ENCODE peak calls at places on chromosomes 5 and 9, in seven cellular contexts. D, Y, V, M, L, H and I are unnamed samples.

GRCh38 chr9:31542384-31543055 is 841.9 kb upstream of the ACO1 start:
- DNase-seq in V (no peak), H (no peak), Y (no peak), D (no peak), L (peak), M (peak), I (peak)

GRCh38 chr5:60356716-60357115 is 343.2 kb downstream of the DEPDC1B start:
- DNase-seq in V (no peak), D (no peak), L (no peak), Y (no peak), H (no peak), M (no peak), I (no peak)

GRCh38 chr5:153425914-153426313 is 64.6 kb upstream of the GRIA1 start:
- DNase-seq in M (no peak), L (no peak), Y (no peak), H (no peak), D (no peak), V (no peak), I (no peak)

GRCh38 chr5:178839319-178839704 is 20.4 kb upstream of the ZNF354B start:
- DNase-seq in L (no peak), Y (no peak), H (peak), D (peak), M (no peak), V (no peak), I (no peak)

GRCh38 chr5:168851902-168852321 is 272.7 kb upstream of the PANK3 start:
- DNase-seq in M (no peak), Y (no peak), H (no peak), V (no peak), D (no peak), L (peak), I (peak)

GRCh38 chr9:109321727-109322126 is 868 bp upstream of the EPB41L4B start:
- DNase-seq in L (no peak), Y (no peak), V (no peak), H (no peak), M (no peak), D (no peak), I (no peak)

GRCh38 chr5:139636207-139636792 is 11.8 kb upstream of the CXXC5 start:
- DNase-seq in Y (no peak), M (no peak), V (no peak), H (no peak), L (no peak), D (peak), I (no peak)

GRCh38 chr9:106799146-106799545 is 63.8 kb upstream of the ZNF462 start:
- DNase-seq in V (no peak), L (peak), Y (peak), M (peak), H (no peak), D (no peak), I (peak)

GRCh38 chr5:135324897-135325650 is 74.0 kb downstream of the MACROH2A1 start:
- DNase-seq in H (no peak), Y (no peak), V (no peak), M (no peak), L (no peak), D (no peak), I (no peak)

GRCh38 chr9:129362287-129363098 is 184.4 kb upstream of the IER5L start:
- DNase-seq in H (no peak), D (no peak), V (no peak), Y (no peak), M (no peak), L (no peak), I (no peak)

GRCh38 chr5:111386832-111387162 is 125.5 kb downstream of the STARD4 start:
- DNase-seq in V (no peak), D (no peak), H (no peak), Y (no peak), M (no peak), L (no peak), I (no peak)

GRCh38 chr9:16154570-16155078 is 601.8 kb downstream of the CCDC171 start:
- DNase-seq in H (peak), L (peak), V (no peak), Y (no peak), D (no peak), M (no peak), I (no peak)

GRCh38 chr5:24819841-24820240 is 175.1 kb upstream of the CDH10 start:
- DNase-seq in Y (no peak), M (no peak), D (no peak), H (no peak), L (peak), V (no peak), I (no peak)

GRCh38 chr5:52725065-52725746 is 62.5 kb upstream of the ITGA1 start:
- DNase-seq in H (no peak), D (no peak), V (no peak), M (no peak), L (peak), Y (no peak), I (no peak)

GRCh38 chr9:38067892-38068615 is 973 bp downstream of the SHB start:
- DNase-seq in M (no peak), D (peak), H (peak), V (no peak), Y (no peak), L (no peak), I (no peak)

GRCh38 chr9:87270241-87271234 is 227.1 kb upstream of the DAPK1 start:
- DNase-seq in M (no peak), H (no peak), L (peak), V (peak), D (no peak), Y (no peak), I (peak)

GRCh38 chr5:136730426-136730825 is 365.1 kb upstream of the TRPC7 start:
- DNase-seq in Y (no peak), M (no peak), L (peak), V (no peak), D (no peak), H (no peak), I (no peak)

GRCh38 chr5:78811121-78811832 is 162.7 kb upstream of the LHFPL2 start:
- DNase-seq in D (no peak), V (no peak), L (no peak), M (no peak), H (no peak), Y (no peak), I (no peak)

GRCh38 chr9:22105005-22105722 is 96.1 kb upstream of the CDKN2B start:
- DNase-seq in H (no peak), L (no peak), M (no peak), D (no peak), Y (no peak), V (no peak), I (no peak)

GRCh38 chr9:121650220-121651013 is 1.0 kb upstream of the DAB2IP start:
- DNase-seq in V (peak), M (no peak), H (peak), L (peak), D (peak), Y (peak), I (peak)

GRCh38 chr5:149125386-149125891 is 15.9 kb upstream of the ABLIM3 start:
- DNase-seq in H (peak), D (no peak), M (no peak), L (peak), Y (no peak), V (no peak), I (no peak)

GRCh38 chr9:37002413-37003217 is 31.5 kb downstream of the PAX5 start:
- DNase-seq in V (no peak), H (no peak), Y (no peak), D (peak), L (no peak), M (no peak), I (no peak)

GRCh38 chr9:36997414-36997813 is 36.7 kb downstream of the PAX5 start:
- DNase-seq in Y (no peak), D (no peak), H (no peak), L (peak), V (no peak), M (no peak), I (no peak)

GRCh38 chr9:37002036-37002412 is 32.0 kb downstream of the PAX5 start:
- DNase-seq in V (no peak), D (no peak), L (no peak), M (no peak), H (no peak), Y (no peak), I (no peak)

GRCh38 chr9:37001461-37001860 is 32.6 kb downstream of the PAX5 start:
- DNase-seq in D (no peak), Y (no peak), V (no peak), M (no peak), H (no peak), L (no peak), I (no peak)

DNA sequence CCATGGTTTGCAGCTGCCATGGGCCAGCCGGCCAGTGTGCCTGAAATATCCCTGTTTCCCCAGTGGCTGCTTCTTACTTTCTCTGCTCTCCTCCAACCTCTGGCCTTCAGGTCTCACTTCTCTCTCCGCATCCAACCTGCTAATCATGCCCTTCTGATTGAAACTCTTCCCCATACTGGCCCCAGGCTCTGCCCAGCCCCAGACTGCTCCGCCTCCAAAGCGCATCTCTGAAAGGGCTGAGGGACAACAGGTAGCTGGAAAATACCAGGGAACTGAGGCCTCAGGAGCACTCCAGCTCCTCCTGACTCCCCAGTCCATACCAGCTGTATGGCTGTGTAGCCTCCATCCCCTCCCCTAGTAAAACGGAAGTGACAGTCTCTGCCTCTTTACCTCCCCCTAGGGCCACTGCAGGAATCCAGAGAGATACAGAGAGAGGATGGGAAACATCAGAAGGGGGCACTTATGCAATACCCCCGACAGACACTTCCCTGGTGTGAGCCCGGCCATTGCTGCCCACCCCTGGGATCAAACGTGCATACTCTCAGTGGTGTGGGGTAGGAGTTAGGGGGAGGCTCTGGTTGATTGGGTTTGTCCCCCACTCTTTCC is 34.2 kb downstream of the PAX5 start:
- DNase-seq in Y (no peak), D (no peak), M (no peak), H (no peak), L (no peak), V (no peak), I (no peak)
- TF ChIP-seq CTCF in Y (no peak), D (peak), M (no peak), H (no peak), L (no peak), V (no peak), I (no peak)

GRCh38 chr9:137757139-137757538 is 120.4 kb upstream of the CACNA1B start:
- DNase-seq in V (no peak), Y (no peak), L (no peak), D (no peak), M (no peak), H (peak), I (no peak)

GRCh38 chr9:137759117-137759516 is 118.5 kb upstream of the CACNA1B start:
- DNase-seq in H (no peak), Y (no peak), V (no peak), L (no peak), M (no peak), D (no peak), I (no peak)

GRCh38 chr9:137758067-137758466 is 119.5 kb upstream of the CACNA1B start:
- DNase-seq in Y (no peak), D (no peak), M (no peak), H (no peak), V (no peak), L (no peak), I (no peak)

GRCh38 chr9:137756045-137756744 is 121.4 kb upstream of the CACNA1B start:
- DNase-seq in M (no peak), H (no peak), Y (no peak), V (no peak), D (no peak), L (no peak), I (no peak)

GRCh38 chr9:137757613-137758029 is 120.0 kb upstream of the CACNA1B start:
- DNase-seq in L (peak), M (no peak), Y (peak), H (no peak), D (no peak), V (no peak), I (no peak)
- H3K4me3 ChIP-seq in L (no peak), M (no peak), Y (no peak), H (no peak), D (no peak), V (no peak), I (no peak)

DNA sequence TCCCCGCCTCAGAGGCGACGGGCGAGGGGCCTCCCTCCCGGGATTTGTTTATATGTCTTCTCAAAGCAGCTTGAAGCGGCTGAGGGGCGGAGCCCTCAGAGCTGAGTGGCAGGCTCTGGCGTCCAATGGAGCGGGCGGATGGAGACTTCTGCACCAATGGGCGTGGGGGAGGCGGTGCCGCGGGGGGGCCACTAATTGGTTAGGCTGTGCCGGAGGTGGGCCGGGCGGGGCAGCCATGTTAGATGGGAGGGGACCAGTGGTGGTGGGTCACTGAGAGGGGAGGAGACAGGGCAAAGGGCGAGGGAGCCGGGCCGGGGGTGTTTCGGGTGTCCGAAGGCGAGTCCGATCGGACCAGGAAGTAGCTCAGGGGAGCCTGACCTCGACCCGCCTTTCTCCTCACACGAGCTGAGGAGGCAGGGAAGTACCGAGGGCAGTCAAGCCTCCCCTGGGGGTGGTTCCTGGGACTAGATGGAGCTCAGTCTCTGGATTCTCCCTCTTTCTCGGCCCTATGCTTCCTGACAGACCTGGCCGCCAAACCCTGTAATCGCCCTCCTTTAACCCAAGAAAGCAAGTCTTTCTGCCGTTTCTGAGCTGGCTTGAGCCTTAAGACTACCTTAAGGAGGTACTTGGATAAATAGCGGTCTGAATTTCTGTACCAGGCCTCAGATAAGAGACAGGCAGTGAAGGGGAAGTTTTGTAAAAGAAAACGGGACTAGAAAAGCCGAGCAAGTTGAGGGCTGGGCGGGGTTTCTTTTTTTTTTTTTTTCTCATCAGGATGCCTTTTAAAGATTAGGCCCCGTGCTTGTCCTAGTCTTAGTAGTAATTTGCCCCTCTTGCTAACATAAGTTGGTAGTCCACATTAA is 1.1 kb downstream of the CREBRF start:
- DNase-seq in M (peak), D (peak), Y (peak), L (peak), V (peak), H (peak), I (peak)
- TF ChIP-seq CTCF in M (no peak), D (no peak), Y (peak), L (no peak), V (no peak), H (no peak), I (peak)

GRCh38 chr5:58891072-58891970 is 308.4 kb downstream of the RAB3C start:
- DNase-seq in M (peak), Y (peak), D (no peak), L (peak), H (peak), V (peak), I (peak)
- H3K4me3 ChIP-seq in M (peak), Y (peak), D (no peak), L (no peak), H (no peak), V (no peak), I (peak)

GRCh38 chr5:1642621-1643061 is 118.9 kb upstream of the LPCAT1 start:
- DNase-seq in D (peak), V (no peak), H (no peak), Y (no peak), M (no peak), L (no peak), I (no peak)

GRCh38 chr5:1643651-1644392 is 120.1 kb upstream of the LPCAT1 start:
- DNase-seq in H (no peak), Y (no peak), V (no peak), L (no peak), D (peak), M (no peak), I (no peak)

GRCh38 chr5:1642221-1642620 is 118.5 kb upstream of the LPCAT1 start:
- DNase-seq in D (peak), Y (no peak), H (no peak), V (no peak), L (no peak), M (no peak), I (no peak)

GRCh38 chr5:1647580-1647979 is 123.8 kb upstream of the LPCAT1 start:
- DNase-seq in V (no peak), H (no peak), M (no peak), D (peak), L (no peak), Y (no peak), I (no peak)

DNA sequence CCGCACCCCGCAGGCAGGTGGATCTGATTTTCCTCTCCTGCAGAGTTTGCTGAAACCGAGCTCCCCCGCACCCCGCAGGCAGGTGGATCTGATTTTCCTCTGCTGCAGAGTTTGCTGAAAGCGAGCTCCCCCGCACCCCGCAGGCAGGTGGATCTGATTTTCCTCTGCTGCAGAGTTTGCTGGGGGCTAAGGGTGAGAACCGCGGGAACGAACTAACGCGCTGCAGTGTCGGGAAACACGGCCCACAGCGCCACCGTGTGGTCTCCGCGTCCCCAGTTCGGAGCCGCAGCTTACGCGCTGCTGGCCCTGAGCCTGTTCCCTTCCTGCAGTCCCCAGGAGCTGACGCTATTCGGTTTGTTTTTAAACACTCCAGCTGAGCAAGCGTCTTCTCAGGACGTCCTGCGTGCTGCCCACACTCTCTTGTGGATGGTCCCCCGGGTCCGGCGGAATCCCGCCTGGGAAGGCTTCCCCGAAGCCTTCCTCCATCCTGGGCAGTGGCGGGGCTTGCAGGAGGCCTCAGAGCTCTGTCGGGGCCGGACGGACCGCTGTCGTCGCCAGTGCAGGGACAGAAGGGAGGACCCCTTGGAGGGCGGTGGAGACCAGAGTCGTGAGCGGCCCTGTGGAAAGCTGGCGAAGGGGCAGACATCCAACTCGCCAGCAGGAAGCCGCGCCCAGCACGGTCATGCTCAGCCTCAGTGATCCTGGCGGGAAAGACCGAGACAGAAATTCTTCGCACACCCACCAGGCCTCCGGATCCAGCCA is 121.2 kb upstream of the LPCAT1 start:
- DNase-seq in H (peak), L (peak), M (peak), D (peak), V (peak), Y (peak), I (peak)
- TF ChIP-seq CTCF in H (peak), L (peak), M (peak), D (peak), V (peak), Y (peak), I (peak)

GRCh38 chr5:42924226-42924625 is 112.5 kb upstream of the SELENOP start:
- DNase-seq in M (no peak), V (no peak), H (no peak), L (no peak), Y (no peak), D (no peak), I (no peak)

GRCh38 chr5:42924686-42925085 is 113.0 kb upstream of the SELENOP start:
- DNase-seq in M (no peak), D (no peak), L (no peak), H (no peak), Y (no peak), V (no peak), I (no peak)

GRCh38 chr5:42919600-42919999 is 107.9 kb upstream of the SELENOP start:
- DNase-seq in M (no peak), Y (no peak), D (no peak), L (no peak), H (no peak), V (no peak), I (no peak)

GRCh38 chr5:42927730-42928129 is 112.4 kb downstream of the ANXA2R start:
- DNase-seq in D (no peak), L (no peak), M (no peak), Y (no peak), H (no peak), V (no peak), I (no peak)

DNA sequence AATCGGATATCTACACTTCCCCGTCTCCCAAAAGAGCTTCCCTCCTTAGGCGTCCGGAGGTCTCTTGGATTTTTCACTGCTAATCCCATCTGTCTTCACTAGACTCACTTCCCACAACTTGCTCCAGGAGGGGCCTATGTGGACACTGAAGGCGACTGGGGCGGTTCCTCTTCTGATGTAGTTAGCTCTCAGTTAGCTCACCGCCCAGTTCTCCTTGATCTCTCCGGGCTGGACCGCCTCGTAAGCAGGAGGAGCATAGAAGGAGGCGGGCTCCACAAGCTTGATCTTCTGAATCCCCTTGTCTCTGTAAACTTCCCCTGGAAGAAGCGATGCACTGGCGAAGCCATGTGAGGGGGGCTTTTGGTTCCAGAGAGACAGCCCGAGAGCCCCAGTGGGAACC is 112.0 kb upstream of the SELENOP start:
- DNase-seq in Y (no peak), H (no peak), D (no peak), V (no peak), L (no peak), M (no peak), I (no peak)
- H3K4me3 ChIP-seq in Y (no peak), H (no peak), D (no peak), V (no peak), L (no peak), M (no peak), I (no peak)

GRCh38 chr9:136625101-136626065 is 37.3 kb upstream of the EGFL7 start:
- DNase-seq in M (no peak), L (peak), H (peak), D (peak), V (peak), Y (no peak), I (no peak)
- TF ChIP-seq CTCF in M (peak), L (peak), H (peak), D (peak), V (peak), Y (peak), I (peak)

GRCh38 chr5:6687501-6687900 is 25.7 kb upstream of the TENT4A start:
- DNase-seq in M (no peak), D (no peak), Y (no peak), L (no peak), V (no peak), H (no peak), I (no peak)

GRCh38 chr5:6683241-6683640 is 30.0 kb upstream of the TENT4A start:
- DNase-seq in V (no peak), D (no peak), H (no peak), M (no peak), Y (no peak), L (no peak), I (no peak)

GRCh38 chr5:6684075-6684474 is 29.2 kb upstream of the TENT4A start:
- DNase-seq in Y (no peak), M (no peak), V (no peak), H (no peak), L (no peak), D (no peak), I (no peak)

GRCh38 chr5:6686916-6687409 is 26.3 kb upstream of the TENT4A start:
- DNase-seq in Y (no peak), M (no peak), D (no peak), L (peak), H (peak), V (no peak), I (no peak)

GRCh38 chr5:6686501-6686900 is 26.7 kb upstream of the TENT4A start:
- DNase-seq in V (no peak), D (no peak), Y (no peak), M (no peak), L (no peak), H (no peak), I (no peak)
- H3K4me3 ChIP-seq in V (no peak), D (no peak), Y (no peak), M (no peak), L (no peak), H (no peak), I (no peak)

GRCh38 chr5:39485075-39485474 is 60.3 kb upstream of the DAB2 start:
- DNase-seq in D (no peak), M (no peak), L (peak), V (no peak), Y (no peak), H (no peak), I (no peak)
- TF ChIP-seq CTCF in D (no peak), M (no peak), L (no peak), V (no peak), Y (no peak), H (no peak), I (no peak)